ENCODE peak calls at places on chromosomes 16 and 17, in five cellular contexts. N, Q, Y, F and H are unnamed samples.

GRCh38 chr16:31874354-31875111 is 926 bp downstream of the ZNF267 start:
- DNase-seq in N (no peak), Q (peak; percentile 9), Y (no peak), F (peak; percentile 67), H (no peak)

GRCh38 chr17:77312786-77313599 is 172.2 kb downstream of the SEC14L1 start:
- DNase-seq in N (peak; percentile 95), Q (peak; percentile 31), Y (no peak), F (no peak), H (no peak)

GRCh38 chr17:32487460-32488176 is 825 bp downstream of the CDK5R1 start:
- DNase-seq in N (no peak), Q (peak; percentile 69), Y (no peak), F (no peak), H (no peak)

GRCh38 chr16:76913046-76913445 is 277.9 kb upstream of the MON1B start:
- DNase-seq in N (no peak), Q (no peak), Y (no peak), F (no peak), H (no peak)

GRCh38 chr16:89981414-89981813 is 32.9 kb downstream of the DEF8 start:
- DNase-seq in N (no peak), Q (no peak), Y (no peak), F (no peak), H (no peak)

GRCh38 chr17:71224824-71225575 is 895.8 kb upstream of the SOX9 start:
- DNase-seq in N (peak; percentile 17), Q (no peak), Y (no peak), F (no peak), H (no peak)

GRCh38 chr17:61770043-61770442 is 93.3 kb downstream of the BRIP1 start:
- DNase-seq in N (no peak), Q (no peak), Y (no peak), F (no peak), H (no peak)

GRCh38 chr17:51244041-51244440 is 15.8 kb downstream of the MBTD1 start:
- DNase-seq in N (no peak), Q (no peak), Y (no peak), F (no peak), H (no peak)

GRCh38 chr16:31354394-31355291 is at the start of gene ITGAX:
- DNase-seq in N (no peak), Q (no peak), Y (peak; percentile 13), F (no peak), H (no peak)

GRCh38 chr16:30350134-30350871 is 4.8 kb downstream of the CD2BP2 start:
- DNase-seq in N (no peak), Q (no peak), Y (no peak), F (peak; percentile 79), H (no peak)

GRCh38 chr17:45681706-45682105 is 102.4 kb upstream of the CRHR1 start:
- DNase-seq in N (no peak), Q (no peak), Y (no peak), F (no peak), H (no peak)

GRCh38 chr16:82133798-82134197 is 36.2 kb downstream of the MPHOSPH6 start:
- DNase-seq in N (no peak), Q (no peak), Y (peak; percentile 75), F (no peak), H (no peak)

GRCh38 chr17:3765981-3766380 is 35.0 kb downstream of the ITGAE start:
- DNase-seq in N (no peak), Q (no peak), Y (peak; percentile 39), F (no peak), H (no peak)

GRCh38 chr17:53090770-53091169 is 732.0 kb upstream of the KIF2B start:
- DNase-seq in N (no peak), Q (no peak), Y (no peak), F (no peak), H (no peak)

GRCh38 chr16:72203401-72203800 is 31.4 kb upstream of the PMFBP1 start:
- DNase-seq in N (no peak), Q (no peak), Y (no peak), F (peak; percentile 21), H (no peak)

GRCh38 chr17:59221159-59221847 is 992 bp downstream of the GDPD1 start:
- DNase-seq in N (peak; percentile 14), Q (no peak), Y (peak; percentile 36), F (no peak), H (no peak)

GRCh38 chr16:4309833-4310266 is 6.0 kb upstream of the GLIS2 start:
- DNase-seq in N (peak; percentile 75), Q (peak; percentile 87), Y (peak; percentile 51), F (peak; percentile 83), H (no peak)

GRCh38 chr16:71707199-71707598 is 17.3 kb downstream of the PHLPP2 start:
- DNase-seq in N (no peak), Q (peak; percentile 78), Y (no peak), F (no peak), H (no peak)

GRCh38 chr16:30351586-30352419 is 3.3 kb downstream of the CD2BP2 start:
- DNase-seq in N (peak; percentile 97), Q (no peak), Y (no peak), F (peak; percentile 36), H (peak; percentile 78)

GRCh38 chr17:20189322-20189721 is 180.2 kb downstream of the SPECC1 start:
- DNase-seq in N (no peak), Q (peak; percentile 47), Y (no peak), F (no peak), H (no peak)

GRCh38 chr16:89565506-89566372 is 5.3 kb downstream of the RPL13 start:
- DNase-seq in N (peak; percentile 66), Q (peak; percentile 64), Y (peak; percentile 51), F (peak; percentile 75), H (peak; percentile 27)

GRCh38 chr17:78316867-78317816 is 42.7 kb downstream of the SOCS3 start:
- DNase-seq in N (peak; percentile 92), Q (peak; percentile 53), Y (no peak), F (no peak), H (peak; percentile 25)

GRCh38 chr17:50685334-50685665 is 22.4 kb downstream of the ANKRD40 start:
- DNase-seq in N (no peak), Q (no peak), Y (no peak), F (no peak), H (no peak)

GRCh38 chr17:48522031-48522593 is 8.7 kb downstream of the HOXB1 start:
- DNase-seq in N (no peak), Q (no peak), Y (no peak), F (no peak), H (peak; percentile 50)

GRCh38 chr16:1914759-1915387 is 3.3 kb downstream of the HS3ST6 start:
- DNase-seq in N (no peak), Q (no peak), Y (no peak), F (no peak), H (no peak)

GRCh38 chr16:1915732-1916653 is 2.2 kb downstream of the HS3ST6 start:
- DNase-seq in N (no peak), Q (peak; percentile 37), Y (no peak), F (no peak), H (no peak)

GRCh38 chr16:1913327-1914083 is 4.7 kb downstream of the HS3ST6 start:
- DNase-seq in N (no peak), Q (peak; percentile 1), Y (no peak), F (no peak), H (peak; percentile 28)

GRCh38 chr16:1912215-1912543 is 6.0 kb downstream of the HS3ST6 start:
- DNase-seq in N (no peak), Q (peak; percentile 1), Y (no peak), F (no peak), H (no peak)

DNA sequence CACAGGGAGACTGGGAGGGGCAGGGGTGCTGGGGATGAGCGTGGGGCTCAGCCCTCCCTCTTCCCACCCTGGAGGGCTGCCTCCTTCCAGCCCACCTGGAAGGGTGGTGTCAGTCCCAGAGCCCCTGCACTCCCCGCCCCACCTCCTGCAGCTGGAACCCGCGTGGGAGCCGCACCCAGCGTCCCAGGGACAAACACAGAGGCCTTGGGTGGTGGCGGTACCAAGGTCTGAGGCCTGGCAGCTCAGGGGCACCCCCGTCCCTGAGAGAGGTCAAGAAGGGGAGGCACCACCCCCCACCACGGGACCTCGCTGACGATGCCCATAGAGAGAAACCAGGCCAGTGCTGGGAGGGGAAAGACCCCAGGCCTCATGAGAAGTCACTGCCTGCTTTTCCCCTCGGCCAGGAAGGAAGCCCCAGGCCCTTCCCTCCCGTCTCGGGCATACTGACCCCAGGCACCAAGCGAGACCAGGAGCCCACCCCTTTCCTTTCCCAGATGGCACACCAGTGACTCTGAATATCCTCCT is 4.1 kb downstream of the HS3ST6 start:
- DNase-seq in N (no peak), Q (no peak), Y (no peak), F (no peak), H (no peak)
- H3K4me1 ChIP-seq in N (no peaks in the 10 kb centered on the region), Q (peaks cover 39% of the 10 kb centered on the region), Y (no peaks in the 10 kb centered on the region), F (no peaks in the 10 kb centered on the region), H (no peaks in the 10 kb centered on the region)

GRCh38 chr17:41499714-41500113 is 5.7 kb downstream of the KRT13 start:
- DNase-seq in N (no peak), Q (no peak), Y (no peak), F (no peak), H (no peak)

GRCh38 chr17:41498276-41498675 is 7.1 kb downstream of the KRT13 start:
- DNase-seq in N (no peak), Q (no peak), Y (no peak), F (no peak), H (no peak)

GRCh38 chr17:41494524-41494923 is 4.8 kb upstream of the KRT36 start:
- DNase-seq in N (no peak), Q (no peak), Y (no peak), F (no peak), H (no peak)

GRCh38 chr17:41500131-41500911 is 5.1 kb downstream of the KRT13 start:
- DNase-seq in N (no peak), Q (no peak), Y (no peak), F (no peak), H (no peak)

GRCh38 chr17:41496803-41497484 is 7.2 kb upstream of the KRT36 start:
- DNase-seq in N (peak; percentile 85), Q (peak; percentile 76), Y (peak; percentile 73), F (peak; percentile 67), H (peak; percentile 59)
- H3K27ac ChIP-seq in N (no peak overlapping the region), Q (no peak overlapping the region), Y (no peak overlapping the region), F (no peak overlapping the region), H (no peak overlapping the region)

GRCh38 chr16:55563797-55564196 is 2.7 kb upstream of the CAPNS2 start:
- DNase-seq in N (no peak), Q (no peak), Y (no peak), F (no peak), H (no peak)

GRCh38 chr16:55559933-55560516 is 6.5 kb upstream of the CAPNS2 start:
- DNase-seq in N (no peak), Q (no peak), Y (no peak), F (no peak), H (no peak)

GRCh38 chr16:55561319-55561848 is 5.1 kb upstream of the CAPNS2 start:
- DNase-seq in N (no peak), Q (no peak), Y (no peak), F (no peak), H (no peak)

GRCh38 chr16:55566432-55567175 is at the start of gene CAPNS2:
- DNase-seq in N (no peak), Q (no peak), Y (no peak), F (no peak), H (no peak)

GRCh38 chr16:55562936-55563335 is 3.5 kb upstream of the CAPNS2 start:
- DNase-seq in N (no peak), Q (no peak), Y (no peak), F (no peak), H (no peak)
- H3K4me1 ChIP-seq in N (peaks cover 43% of the 10 kb centered on the region), Q (no peaks in the 10 kb centered on the region), Y (no peaks in the 10 kb centered on the region), F (no peaks in the 10 kb centered on the region), H (peaks cover 10% of the 10 kb centered on the region)

DNA sequence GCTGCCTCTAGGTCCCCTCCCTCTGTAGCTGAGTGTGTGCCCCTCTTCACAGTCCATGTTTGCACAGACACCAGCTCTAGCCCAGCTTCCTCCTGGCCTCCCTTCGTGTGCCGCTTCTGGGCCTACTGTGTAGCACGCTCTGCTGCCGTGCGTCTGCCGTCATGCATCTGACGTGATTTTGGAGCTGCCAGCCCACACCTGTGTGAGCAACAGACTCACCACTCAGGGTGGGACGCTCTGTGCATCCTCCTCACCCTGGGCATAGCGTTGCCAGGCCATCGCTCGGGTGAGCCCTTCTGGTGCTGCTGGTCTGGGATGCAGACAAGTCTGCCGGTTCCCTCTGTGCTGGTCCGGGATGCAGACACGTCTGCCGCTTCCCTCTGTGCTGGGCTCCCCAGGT is 39.4 kb upstream of the ZNF750 start:
- DNase-seq in N (no peak), Q (no peak), Y (no peak), F (no peak), H (no peak)
- H3K27ac ChIP-seq in N (no peak overlapping the region), Q (no peak overlapping the region), Y (peak overlapping the region; percentile 100), F (no peak overlapping the region), H (no peak overlapping the region)